ENCODE peak calls at places on chromosome 13, in four cellular contexts. Y, Z, O and H are unnamed samples.

GRCh38 chr13:112077729-112078128 is 10.8 kb downstream of the SOX1 start:
- DNase-seq in Y (no peak), Z (no peak), O (no peak), H (no peak)

GRCh38 chr13:72850959-72851677 is 69.2 kb downstream of the PIBF1 start:
- DNase-seq in Y (peak; percentile 22), Z (no peak), O (no peak), H (no peak)

GRCh38 chr13:34833562-34834182 is 108.4 kb upstream of the NBEA start:
- DNase-seq in Y (no peak), Z (peak; percentile 17), O (no peak), H (no peak)

GRCh38 chr13:26228080-26228479 is 6.0 kb upstream of the RNF6 start:
- DNase-seq in Y (no peak), Z (no peak), O (no peak), H (no peak)

GRCh38 chr13:58080806-58081205 is 449.3 kb downstream of the PCDH17 start:
- DNase-seq in Y (no peak), Z (no peak), O (no peak), H (no peak)

GRCh38 chr13:52599037-52599852 is 43.0 kb upstream of the HNRNPA1L2 start:
- DNase-seq in Y (no peak), Z (peak; percentile 83), O (no peak), H (no peak)

GRCh38 chr13:75869981-75870380 is 233.9 kb downstream of the LMO7 start:
- DNase-seq in Y (no peak), Z (no peak), O (no peak), H (no peak)

GRCh38 chr13:109778102-109778542 is 8.3 kb downstream of the IRS2 start:
- DNase-seq in Y (peak; percentile 51), Z (peak; percentile 59), O (no peak), H (no peak)

GRCh38 chr13:25978961-25979360 is 72.9 kb downstream of the SHISA2 start:
- DNase-seq in Y (no peak), Z (no peak), O (no peak), H (no peak)

GRCh38 chr13:45055198-45055901 is 65.0 kb upstream of the GTF2F2 start:
- DNase-seq in Y (peak; percentile 30), Z (peak; percentile 94), O (no peak), H (no peak)

GRCh38 chr13:93169980-93170379 is 56.6 kb upstream of the GPC6 start:
- DNase-seq in Y (no peak), Z (peak; percentile 100), O (no peak), H (no peak)

GRCh38 chr13:26037302-26037701 is 14.5 kb downstream of the SHISA2 start:
- DNase-seq in Y (peak; percentile 20), Z (peak; percentile 7), O (no peak), H (no peak)

GRCh38 chr13:34933786-34934185 is 8.3 kb upstream of the NBEA start:
- DNase-seq in Y (no peak), Z (no peak), O (no peak), H (no peak)

GRCh38 chr13:50130686-50131051 is 115.4 kb downstream of the KCNRG start:
- DNase-seq in Y (peak; percentile 32), Z (no peak), O (peak; percentile 50), H (no peak)

GRCh38 chr13:107912745-107913144 is 302.6 kb downstream of the LIG4 start:
- DNase-seq in Y (no peak), Z (no peak), O (no peak), H (no peak)

GRCh38 chr13:85935868-85936467 is 136.7 kb upstream of the SLITRK6 start:
- DNase-seq in Y (no peak), Z (no peak), O (no peak), H (no peak)

GRCh38 chr13:50081106-50081898 is 66.1 kb downstream of the KCNRG start:
- DNase-seq in Y (peak; percentile 71), Z (no peak), O (peak; percentile 55), H (peak; percentile 41)

GRCh38 chr13:93620366-93620765 is 393.8 kb downstream of the GPC6 start:
- DNase-seq in Y (no peak), Z (no peak), O (no peak), H (no peak)

GRCh38 chr13:33728271-33729037 is 89.5 kb upstream of the RFC3 start:
- DNase-seq in Y (no peak), Z (peak; percentile 25), O (no peak), H (peak; percentile 56)
- H3K4me3 ChIP-seq in Y (no peak overlapping the region), Z (no peak overlapping the region), O (no peak overlapping the region), H (no peak overlapping the region)

GRCh38 chr13:41916173-41916954 is 44.5 kb downstream of the VWA8 start:
- DNase-seq in Y (no peak), Z (peak; percentile 82), O (no peak), H (no peak)
- H3K4me3 ChIP-seq in Y (no peak overlapping the region), Z (peak overlapping the region; percentile 26), O (no peak overlapping the region), H (no peak overlapping the region)

GRCh38 chr13:100095498-100095897 is 6.6 kb downstream of the PCCA start:
- DNase-seq in Y (no peak), Z (no peak), O (no peak), H (no peak)
- H3K4me3 ChIP-seq in Y (no peak overlapping the region), Z (no peak overlapping the region), O (no peak overlapping the region), H (no peak overlapping the region)

GRCh38 chr13:40981949-40982348 is 37.2 kb downstream of the ELF1 start:
- DNase-seq in Y (no peak), Z (no peak), O (no peak), H (no peak)

GRCh38 chr13:40983269-40983668 is 35.8 kb downstream of the ELF1 start:
- DNase-seq in Y (no peak), Z (no peak), O (no peak), H (no peak)

GRCh38 chr13:40983725-40984669 is 35.1 kb downstream of the ELF1 start:
- DNase-seq in Y (no peak), Z (no peak), O (no peak), H (no peak)

GRCh38 chr13:40981361-40981760 is 37.8 kb downstream of the ELF1 start:
- DNase-seq in Y (no peak), Z (no peak), O (no peak), H (no peak)

DNA sequence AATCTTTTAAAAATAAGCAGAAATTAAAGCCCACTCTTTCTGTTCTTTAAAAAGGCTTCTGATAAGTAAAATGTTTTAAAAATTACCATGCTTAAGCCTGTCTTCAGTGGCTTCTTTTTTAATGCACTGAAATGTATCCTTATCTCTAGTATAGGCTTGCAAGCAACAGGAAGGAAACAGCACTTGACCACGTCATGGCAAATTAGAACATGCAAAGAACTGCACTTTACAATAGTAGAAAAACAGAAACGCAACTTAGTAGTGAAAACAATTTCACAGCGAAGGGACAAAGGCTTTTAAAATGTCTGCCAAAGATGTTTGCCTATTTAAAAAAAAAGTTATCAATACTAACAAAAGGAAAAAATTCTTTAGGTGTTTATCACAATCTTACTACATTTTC is 36.3 kb downstream of the ELF1 start:
- DNase-seq in Y (peak; percentile 63), Z (peak; percentile 37), O (peak; percentile 76), H (no peak)
- H3K4me3 ChIP-seq in Y (no peak overlapping the region), Z (no peak overlapping the region), O (peak overlapping the region; percentile 81), H (peak overlapping the region; percentile 54)

GRCh38 chr13:97284558-97284957 is 62.4 kb downstream of the MBNL2 start:
- DNase-seq in Y (no peak), Z (no peak), O (no peak), H (no peak)

GRCh38 chr13:97280478-97280877 is 58.3 kb downstream of the MBNL2 start:
- DNase-seq in Y (no peak), Z (no peak), O (no peak), H (no peak)

GRCh38 chr13:97281028-97281427 is 58.9 kb downstream of the MBNL2 start:
- DNase-seq in Y (no peak), Z (no peak), O (no peak), H (no peak)

GRCh38 chr13:97283888-97284287 is 61.8 kb downstream of the MBNL2 start:
- DNase-seq in Y (no peak), Z (no peak), O (no peak), H (no peak)

DNA sequence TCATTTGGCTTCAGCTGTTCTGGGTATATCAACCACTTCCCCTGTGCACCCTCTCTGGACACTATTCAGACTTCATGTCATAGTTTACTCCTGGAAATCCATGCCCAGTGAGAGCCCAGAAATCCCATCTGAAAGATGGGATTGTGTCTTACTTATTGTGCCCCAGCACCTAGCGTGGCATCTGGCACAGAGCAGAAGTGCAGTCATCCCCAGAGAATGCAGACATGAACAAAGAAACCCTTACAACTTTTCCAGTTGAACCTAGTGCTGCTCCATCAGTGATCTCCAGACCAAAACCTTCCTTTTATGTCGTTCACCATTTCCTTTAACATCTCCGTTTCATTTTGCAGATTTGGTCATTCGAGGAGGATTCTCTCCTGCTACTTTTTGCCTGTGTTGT is 60.6 kb downstream of the MBNL2 start:
- DNase-seq in Y (no peak), Z (peak; percentile 56), O (no peak), H (no peak)
- H3K4me3 ChIP-seq in Y (no peak overlapping the region), Z (no peak overlapping the region), O (no peak overlapping the region), H (no peak overlapping the region)

DNA sequence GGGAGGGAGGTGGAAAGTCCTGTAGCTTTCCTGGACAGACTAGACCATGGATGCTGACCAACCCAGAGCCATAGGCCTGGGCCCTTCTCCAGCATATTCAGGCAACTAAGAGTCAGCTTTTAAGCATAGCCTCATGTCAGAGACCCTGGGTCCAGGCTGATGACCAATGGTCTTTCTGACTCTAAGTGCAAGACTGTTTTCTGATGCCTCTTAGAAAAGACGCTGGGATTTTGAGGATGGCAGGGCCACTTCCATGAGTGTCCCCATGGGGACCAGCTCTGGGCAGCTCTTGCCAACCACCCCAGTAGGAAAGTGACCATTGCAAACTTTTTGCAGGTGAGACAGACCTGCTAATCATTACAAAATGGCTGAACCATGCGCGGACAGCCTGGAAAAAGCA is 135.6 kb upstream of the KL start:
- DNase-seq in Y (no peak), Z (no peak), O (no peak), H (no peak)
- H3K4me3 ChIP-seq in Y (no peak overlapping the region), Z (no peak overlapping the region), O (no peak overlapping the region), H (no peak overlapping the region)

GRCh38 chr13:30355405-30355741 is 48.0 kb upstream of the KATNAL1 start:
- DNase-seq in Y (no peak), Z (no peak), O (peak; percentile 63), H (peak; percentile 37)

GRCh38 chr13:30354481-30355404 is 47.4 kb upstream of the KATNAL1 start:
- DNase-seq in Y (no peak), Z (no peak), O (no peak), H (no peak)

GRCh38 chr13:30353601-30354000 is 46.2 kb upstream of the KATNAL1 start:
- DNase-seq in Y (no peak), Z (no peak), O (no peak), H (no peak)

GRCh38 chr13:30353060-30353459 is 45.7 kb upstream of the KATNAL1 start:
- DNase-seq in Y (no peak), Z (no peak), O (no peak), H (no peak)

DNA sequence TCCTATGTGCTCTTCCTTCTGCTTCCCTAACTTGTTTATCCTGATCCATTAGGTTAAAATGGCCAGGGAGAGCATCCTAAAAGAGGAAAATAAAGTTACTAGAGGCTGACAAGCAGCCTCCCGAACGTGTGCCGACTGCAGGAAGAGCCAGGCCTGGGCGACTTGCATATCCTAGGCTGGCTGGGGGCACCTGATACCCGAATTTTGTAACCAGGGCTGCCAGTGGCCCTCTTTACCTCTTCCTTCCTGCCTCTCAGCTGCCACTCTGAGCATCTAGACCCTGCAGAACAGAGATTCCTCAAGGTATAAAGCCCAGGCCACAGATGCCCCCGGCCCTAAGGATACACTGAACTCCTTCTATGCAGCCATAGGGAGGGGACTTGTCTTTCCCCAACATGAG is 48.5 kb upstream of the KATNAL1 start:
- DNase-seq in Y (no peak), Z (no peak), O (no peak), H (no peak)
- H3K4me3 ChIP-seq in Y (no peak overlapping the region), Z (no peak overlapping the region), O (no peak overlapping the region), H (no peak overlapping the region)